ENCODE peak calls at places on chromosome 20, in nine cellular contexts. One of them, this sample, is unnamed.

GRCh38 chr20:38926934-38927616 is 858 bp downstream of the FAM83D start:
- DNase-seq in left ventricle myocardium inferior: no peak
- DNase-seq in A549: peak
- DNase-seq in NCI-H1105 treated with DMSO at 0.1 percent for 48 hours: peak
- DNase-seq in iris pigment epithelial cell: peak
- DNase-seq in frontal cortex: no peak
- DNase-seq in RWPE2: no peak
- DNase-seq in lower lobe of right lung: no peak
- DNase-seq in activated B cell treated with CpG ODN at 0.5 μM for 24 hours: no peak
- DNase-seq in this sample: no peak

GRCh38 chr20:22339091-22339881 is 245.1 kb downstream of the FOXA2 start:
- DNase-seq in left ventricle myocardium inferior: no peak
- DNase-seq in A549: peak
- DNase-seq in NCI-H1105 treated with DMSO at 0.1 percent for 48 hours: peak
- DNase-seq in iris pigment epithelial cell: peak
- DNase-seq in frontal cortex: peak
- DNase-seq in RWPE2: no peak
- DNase-seq in lower lobe of right lung: no peak
- DNase-seq in activated B cell treated with CpG ODN at 0.5 μM for 24 hours: no peak
- DNase-seq in this sample: peak

GRCh38 chr20:41047279-41047974 is 18.8 kb downstream of the TOP1 start:
- DNase-seq in left ventricle myocardium inferior: no peak
- DNase-seq in A549: no peak
- DNase-seq in NCI-H1105 treated with DMSO at 0.1 percent for 48 hours: no peak
- DNase-seq in iris pigment epithelial cell: no peak
- DNase-seq in frontal cortex: no peak
- DNase-seq in RWPE2: no peak
- DNase-seq in lower lobe of right lung: no peak
- DNase-seq in activated B cell treated with CpG ODN at 0.5 μM for 24 hours: no peak
- DNase-seq in this sample: no peak

GRCh38 chr20:62364911-62365736 is 2.0 kb downstream of the LAMA5 start:
- DNase-seq in left ventricle myocardium inferior: peak
- DNase-seq in A549: peak
- DNase-seq in NCI-H1105 treated with DMSO at 0.1 percent for 48 hours: no peak
- DNase-seq in iris pigment epithelial cell: no peak
- DNase-seq in frontal cortex: no peak
- DNase-seq in RWPE2: peak
- DNase-seq in lower lobe of right lung: peak
- DNase-seq in activated B cell treated with CpG ODN at 0.5 μM for 24 hours: no peak
- DNase-seq in this sample: no peak

GRCh38 chr20:58875541-58876134 is 23.1 kb downstream of the GNAS start:
- DNase-seq in left ventricle myocardium inferior: no peak
- DNase-seq in A549: no peak
- DNase-seq in NCI-H1105 treated with DMSO at 0.1 percent for 48 hours: no peak
- DNase-seq in iris pigment epithelial cell: peak
- DNase-seq in frontal cortex: no peak
- DNase-seq in RWPE2: peak
- DNase-seq in lower lobe of right lung: no peak
- DNase-seq in activated B cell treated with CpG ODN at 0.5 μM for 24 hours: no peak
- DNase-seq in this sample: no peak

GRCh38 chr20:58661298-58662141 is 10.4 kb downstream of the STX16 start:
- DNase-seq in left ventricle myocardium inferior: no peak
- DNase-seq in A549: no peak
- DNase-seq in NCI-H1105 treated with DMSO at 0.1 percent for 48 hours: no peak
- DNase-seq in iris pigment epithelial cell: no peak
- DNase-seq in frontal cortex: no peak
- DNase-seq in RWPE2: peak
- DNase-seq in lower lobe of right lung: no peak
- DNase-seq in activated B cell treated with CpG ODN at 0.5 μM for 24 hours: no peak
- DNase-seq in this sample: no peak

GRCh38 chr20:45949542-45950329 is 15.3 kb downstream of the PCIF1 start:
- DNase-seq in left ventricle myocardium inferior: no peak
- DNase-seq in A549: no peak
- DNase-seq in NCI-H1105 treated with DMSO at 0.1 percent for 48 hours: no peak
- DNase-seq in iris pigment epithelial cell: no peak
- DNase-seq in frontal cortex: no peak
- DNase-seq in RWPE2: peak
- DNase-seq in lower lobe of right lung: no peak
- DNase-seq in activated B cell treated with CpG ODN at 0.5 μM for 24 hours: no peak
- DNase-seq in this sample: no peak

GRCh38 chr20:4925842-4926530 is 75.3 kb downstream of the SLC23A2 start:
- DNase-seq in left ventricle myocardium inferior: peak
- DNase-seq in A549: peak
- DNase-seq in NCI-H1105 treated with DMSO at 0.1 percent for 48 hours: no peak
- DNase-seq in iris pigment epithelial cell: peak
- DNase-seq in frontal cortex: no peak
- DNase-seq in RWPE2: no peak
- DNase-seq in lower lobe of right lung: peak
- DNase-seq in activated B cell treated with CpG ODN at 0.5 μM for 24 hours: no peak
- DNase-seq in this sample: no peak

GRCh38 chr20:40438161-40438835 is 250.7 kb downstream of the MAFB start:
- DNase-seq in left ventricle myocardium inferior: no peak
- DNase-seq in A549: no peak
- DNase-seq in NCI-H1105 treated with DMSO at 0.1 percent for 48 hours: no peak
- DNase-seq in iris pigment epithelial cell: peak
- DNase-seq in frontal cortex: no peak
- DNase-seq in RWPE2: no peak
- DNase-seq in lower lobe of right lung: no peak
- DNase-seq in activated B cell treated with CpG ODN at 0.5 μM for 24 hours: no peak
- DNase-seq in this sample: no peak